ENCODE peak calls at places on chromosomes 16 and 17, in four cellular contexts. One of them, this sample, is unnamed.
A peak's percentile ranks its signal among the peaks of the same experiment; 100 is the strongest.

GRCh38 chr16:12801511-12802042 is 2.1 kb downstream of the CPPED1 start:
- DNase-seq in K562: peak; percentile 17
- DNase-seq in HCT116: no peak
- DNase-seq in H1: no peak
- DNase-seq in this sample: peak; percentile 68

GRCh38 chr16:70677499-70678120 is 8.2 kb downstream of the MTSS2 start:
- DNase-seq in K562: no peak
- DNase-seq in HCT116: no peak
- DNase-seq in H1: no peak
- DNase-seq in this sample: no peak

GRCh38 chr16:11560701-11561439 is 25.8 kb downstream of the LITAF start:
- DNase-seq in K562: no peak
- DNase-seq in HCT116: no peak
- DNase-seq in H1: no peak
- DNase-seq in this sample: no peak

GRCh38 chr16:48352648-48353347 is 32.4 kb downstream of the SIAH1 start:
- DNase-seq in K562: no peak
- DNase-seq in HCT116: no peak
- DNase-seq in H1: no peak
- DNase-seq in this sample: no peak

GRCh38 chr16:30137897-30138296 is 14.9 kb upstream of the MAPK3 start:
- DNase-seq in K562: no peak
- DNase-seq in HCT116: no peak
- DNase-seq in H1: no peak
- DNase-seq in this sample: no peak

GRCh38 chr17:69669441-69670178 is 255.1 kb downstream of the MAP2K6 start:
- DNase-seq in K562: no peak
- DNase-seq in HCT116: no peak
- DNase-seq in H1: no peak
- DNase-seq in this sample: no peak

GRCh38 chr16:79269211-79269863 is 331.2 kb downstream of the MAF start:
- DNase-seq in K562: no peak
- DNase-seq in HCT116: no peak
- DNase-seq in H1: no peak
- DNase-seq in this sample: no peak

GRCh38 chr17:41284546-41284945 is 9.0 kb downstream of the KRTAP9-7 start:
- DNase-seq in K562: peak; percentile 0
- DNase-seq in HCT116: no peak
- DNase-seq in H1: no peak
- DNase-seq in this sample: no peak

GRCh38 chr16:15874745-15875314 is 13.6 kb downstream of the CEP20 start:
- DNase-seq in K562: peak; percentile 23
- DNase-seq in HCT116: peak; percentile 61
- DNase-seq in H1: no peak
- DNase-seq in this sample: peak; percentile 70

GRCh38 chr17:63960006-63960405 is 12.7 kb downstream of the SCN4A start:
- DNase-seq in K562: no peak
- DNase-seq in HCT116: no peak
- DNase-seq in H1: no peak
- DNase-seq in this sample: no peak

GRCh38 chr17:67043283-67043682 is 1.1 kb upstream of the CACNG1 start:
- DNase-seq in K562: no peak
- DNase-seq in HCT116: no peak
- DNase-seq in H1: no peak
- DNase-seq in this sample: no peak

GRCh38 chr17:79415909-79416308 is 194.9 kb downstream of the RBFOX3 start:
- DNase-seq in K562: no peak
- DNase-seq in HCT116: no peak
- DNase-seq in H1: no peak
- DNase-seq in this sample: no peak

GRCh38 chr17:60720763-60721531 is 43.3 kb downstream of the BCAS3 start:
- DNase-seq in K562: peak; percentile 58
- DNase-seq in HCT116: peak; percentile 60
- DNase-seq in H1: no peak
- DNase-seq in this sample: peak; percentile 64

GRCh38 chr17:74922694-74923537 is at the start of gene USH1G:
- DNase-seq in K562: peak; percentile 90
- DNase-seq in HCT116: no peak
- DNase-seq in H1: no peak
- DNase-seq in this sample: no peak

GRCh38 chr16:8374586-8374985 is 215.7 kb downstream of the TMEM114 start:
- DNase-seq in K562: no peak
- DNase-seq in HCT116: no peak
- DNase-seq in H1: no peak
- DNase-seq in this sample: no peak

GRCh38 chr16:75111514-75112280 is 4.9 kb downstream of the LDHD start:
- DNase-seq in K562: no peak
- DNase-seq in HCT116: no peak
- DNase-seq in H1: no peak
- DNase-seq in this sample: no peak

GRCh38 chr16:70801611-70802010 is 653 bp upstream of the VAC14 start:
- DNase-seq in K562: no peak
- DNase-seq in HCT116: no peak
- DNase-seq in H1: no peak
- DNase-seq in this sample: no peak

GRCh38 chr16:88977845-88978607 is 1.0 kb upstream of the CBFA2T3 start:
- DNase-seq in K562: no peak
- DNase-seq in HCT116: no peak
- DNase-seq in H1: no peak
- DNase-seq in this sample: no peak

GRCh38 chr16:78957328-78958100 is 643.0 kb downstream of the MAF start:
- DNase-seq in K562: no peak
- DNase-seq in HCT116: no peak
- DNase-seq in H1: no peak
- DNase-seq in this sample: no peak

GRCh38 chr16:26454102-26454501 is 612.6 kb upstream of the C16orf82 start:
- DNase-seq in K562: no peak
- DNase-seq in HCT116: no peak
- DNase-seq in H1: no peak
- DNase-seq in this sample: no peak

GRCh38 chr17:27069842-27070508 is 223.9 kb upstream of the WSB1 start:
- DNase-seq in K562: no peak
- DNase-seq in HCT116: no peak
- DNase-seq in H1: no peak
- DNase-seq in this sample: no peak

GRCh38 chr17:69819316-69820087 is 255.5 kb upstream of the KCNJ16 start:
- DNase-seq in K562: no peak
- DNase-seq in HCT116: no peak
- DNase-seq in H1: no peak
- DNase-seq in this sample: no peak

GRCh38 chr17:35577826-35578194 is 561 bp downstream of the PEX12 start:
- DNase-seq in K562: peak; percentile 21
- DNase-seq in HCT116: no peak
- DNase-seq in H1: no peak
- DNase-seq in this sample: no peak

GRCh38 chr17:67293251-67294203 is 48.5 kb upstream of the HELZ start:
- DNase-seq in K562: peak; percentile 70
- DNase-seq in HCT116: peak; percentile 69
- DNase-seq in H1: peak; percentile 57
- DNase-seq in this sample: peak; percentile 72

GRCh38 chr17:80108321-80108971 is 7.1 kb downstream of the GAA start:
- DNase-seq in K562: no peak
- DNase-seq in HCT116: no peak
- DNase-seq in H1: no peak
- DNase-seq in this sample: no peak

GRCh38 chr17:19940722-19941464 is 36.7 kb downstream of the AKAP10 start:
- DNase-seq in K562: no peak
- DNase-seq in HCT116: no peak
- DNase-seq in H1: no peak
- DNase-seq in this sample: peak; percentile 40

GRCh38 chr17:14222611-14223010 is 14.1 kb downstream of the CDRT15 start:
- DNase-seq in K562: no peak
- DNase-seq in HCT116: no peak
- DNase-seq in H1: no peak
- DNase-seq in this sample: no peak

GRCh38 chr16:11851301-11852091 is at the start of gene RSL1D1:
- DNase-seq in K562: peak; percentile 98
- DNase-seq in HCT116: peak; percentile 84
- DNase-seq in H1: peak; percentile 61
- DNase-seq in this sample: peak; percentile 94

GRCh38 chr17:71496552-71496951 is 624.3 kb upstream of the SOX9 start:
- DNase-seq in K562: no peak
- DNase-seq in HCT116: no peak
- DNase-seq in H1: no peak
- DNase-seq in this sample: no peak

GRCh38 chr17:6110592-6110991 is 40.4 kb downstream of the WSCD1 start:
- DNase-seq in K562: no peak
- DNase-seq in HCT116: no peak
- DNase-seq in H1: no peak
- DNase-seq in this sample: peak; percentile 20

DNA sequence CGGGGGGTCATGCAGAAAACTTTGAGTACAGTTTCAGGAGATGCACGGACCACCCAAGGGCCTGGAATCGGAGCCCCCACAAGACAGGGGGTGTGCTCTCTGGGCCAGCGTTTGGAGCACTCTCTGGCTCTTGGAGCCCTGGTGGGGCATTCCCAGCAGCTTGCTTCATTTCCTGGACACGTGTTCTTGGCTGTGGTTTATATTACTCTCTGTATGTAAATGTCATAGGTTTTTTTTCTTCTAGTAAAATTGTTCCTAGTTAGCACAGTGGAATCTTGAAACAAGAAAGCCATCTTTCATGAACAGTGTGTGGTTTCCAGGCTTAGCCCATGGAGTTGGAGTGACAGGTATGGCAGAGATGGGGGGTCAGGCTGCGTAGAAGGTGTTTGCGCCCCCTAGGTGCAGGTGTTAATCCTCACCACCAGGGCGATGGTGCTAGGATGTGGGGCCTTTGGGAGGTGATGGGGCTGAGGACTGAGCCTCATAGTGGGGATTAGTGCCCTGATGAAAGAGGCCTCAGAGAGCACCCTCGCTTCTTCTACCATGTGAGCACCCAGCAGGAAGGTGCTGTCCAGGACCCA is 79.8 kb downstream of the JPH3 start:
- DNase-seq in K562: peak; percentile 63
- DNase-seq in HCT116: peak; percentile 10
- DNase-seq in H1: no peak
- DNase-seq in this sample: peak; percentile 42
- TF ChIP-seq FOSL1 in K562: no peak
- TF ChIP-seq FOSL1 in HCT116: no peak
- TF ChIP-seq FOSL1 in H1: no peak
- TF ChIP-seq FOSL1 in this sample: no peak

DNA sequence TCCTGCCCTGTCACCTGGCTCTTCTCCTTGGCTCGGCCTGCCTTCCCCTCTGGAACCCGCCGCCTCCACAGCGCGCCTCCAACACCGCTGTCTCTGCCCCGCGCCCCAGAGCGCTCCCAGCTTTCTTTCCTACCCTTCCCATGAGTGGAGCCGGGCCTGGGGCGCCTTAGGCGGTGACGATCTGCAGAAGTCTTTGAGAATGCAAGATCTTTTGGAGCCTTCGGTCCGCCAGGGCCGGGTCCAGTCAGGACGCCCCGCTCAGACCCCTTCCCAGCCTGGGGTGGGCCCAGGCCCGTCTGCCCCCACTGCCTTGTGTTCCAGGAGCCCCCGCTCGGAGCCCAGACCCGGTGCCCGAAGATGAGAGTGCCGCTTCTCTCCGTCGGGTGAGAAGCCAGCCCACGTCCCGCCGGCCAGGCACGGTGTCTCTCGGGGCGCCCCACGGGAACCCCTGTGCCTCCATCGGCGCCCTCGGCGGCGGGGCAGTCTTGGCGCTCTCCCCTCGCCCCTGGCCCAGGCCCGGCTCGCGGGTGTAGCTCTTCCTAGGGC is 40.0 kb downstream of the MRM1 start:
- DNase-seq in K562: no peak
- DNase-seq in HCT116: no peak
- DNase-seq in H1: no peak
- DNase-seq in this sample: no peak
- TF ChIP-seq FOSL1 in K562: no peak
- TF ChIP-seq FOSL1 in HCT116: no peak
- TF ChIP-seq FOSL1 in H1: no peak
- TF ChIP-seq FOSL1 in this sample: no peak

GRCh38 chr16:56196381-56196780 is 5.1 kb downstream of the GNAO1 start:
- DNase-seq in K562: no peak
- DNase-seq in HCT116: no peak
- DNase-seq in H1: no peak
- DNase-seq in this sample: no peak
- TF ChIP-seq FOSL1 in K562: no peak
- TF ChIP-seq FOSL1 in HCT116: no peak
- TF ChIP-seq FOSL1 in H1: no peak
- TF ChIP-seq FOSL1 in this sample: no peak

DNA sequence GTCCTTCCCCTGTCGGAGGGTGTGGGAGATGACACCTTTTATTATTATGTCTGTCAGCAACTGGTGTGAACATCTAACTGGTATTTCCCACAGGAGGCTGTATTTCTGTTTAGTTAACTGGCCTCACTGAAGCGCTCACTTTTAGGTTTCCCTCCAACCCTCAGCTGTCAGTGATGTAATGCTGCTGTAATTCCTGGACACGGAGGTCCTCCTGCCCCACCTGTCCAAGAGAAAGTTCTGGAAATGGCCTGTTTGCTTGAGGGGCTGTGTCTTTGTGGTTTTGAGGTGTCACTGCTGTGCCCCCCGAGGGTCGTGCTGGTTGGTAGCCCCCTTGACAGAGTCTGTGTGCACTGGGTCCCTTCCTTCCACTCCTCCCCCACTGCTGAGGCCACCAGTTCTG is 11.5 kb downstream of the KCNJ12 start:
- DNase-seq in K562: no peak
- DNase-seq in HCT116: no peak
- DNase-seq in H1: no peak
- DNase-seq in this sample: no peak
- TF ChIP-seq FOSL1 in K562: no peak
- TF ChIP-seq FOSL1 in HCT116: no peak
- TF ChIP-seq FOSL1 in H1: no peak
- TF ChIP-seq FOSL1 in this sample: no peak

GRCh38 chr16:46427340-46428107 is 193.7 kb downstream of the SHCBP1 start:
- DNase-seq in K562: no peak
- DNase-seq in HCT116: no peak
- DNase-seq in H1: no peak
- DNase-seq in this sample: no peak

GRCh38 chr16:46426336-46426735 is 194.8 kb downstream of the SHCBP1 start:
- DNase-seq in K562: no peak
- DNase-seq in HCT116: no peak
- DNase-seq in H1: no peak
- DNase-seq in this sample: no peak

GRCh38 chr16:46428108-46429061 is 192.8 kb downstream of the SHCBP1 start:
- DNase-seq in K562: no peak
- DNase-seq in HCT116: no peak
- DNase-seq in H1: no peak
- DNase-seq in this sample: no peak
- TF ChIP-seq FOSL1 in K562: no peak
- TF ChIP-seq FOSL1 in HCT116: no peak
- TF ChIP-seq FOSL1 in H1: no peak
- TF ChIP-seq FOSL1 in this sample: no peak

DNA sequence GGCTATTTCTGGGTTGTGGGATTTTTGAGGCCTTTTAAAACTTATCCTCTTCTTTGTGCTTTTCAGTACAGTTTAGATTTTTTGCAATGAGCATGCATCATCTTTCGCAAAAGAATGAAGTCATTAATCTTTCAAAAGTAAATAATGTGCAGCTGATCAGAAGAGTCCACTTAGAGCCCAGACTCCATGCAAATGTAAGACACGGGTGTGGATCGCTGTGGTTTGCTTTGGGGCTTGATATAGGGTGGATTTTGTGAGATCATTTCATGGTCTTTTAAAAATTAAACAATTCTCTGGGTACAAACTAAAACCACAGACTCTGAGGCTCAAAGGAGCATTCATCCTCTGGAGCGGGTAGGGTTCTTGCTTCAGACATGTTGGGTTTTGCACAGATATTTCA is 129.5 kb upstream of the PLCG2 start:
- DNase-seq in K562: no peak
- DNase-seq in HCT116: no peak
- DNase-seq in H1: no peak
- DNase-seq in this sample: no peak
- TF ChIP-seq FOSL1 in K562: no peak
- TF ChIP-seq FOSL1 in HCT116: no peak
- TF ChIP-seq FOSL1 in H1: no peak
- TF ChIP-seq FOSL1 in this sample: no peak

This sample was measured in HepG2.